ENCODE peak calls at places on chromosomes 1 and 21, in eight cellular contexts. H, C, S, G, I, W, D and K are unnamed samples.

GRCh38 chr1:172630868-172631267 is 28.0 kb upstream of the FASLG start:
- DNase-seq in H (peak), C (no peak), S (no peak), G (no peak), I (no peak), W (no peak), D (no peak), K (peak)

GRCh38 chr1:84181350-84182005 is 37.4 kb downstream of the PRKACB start:
- DNase-seq in H (no peak), C (no peak), S (no peak), G (no peak), I (no peak), W (no peak), D (no peak), K (no peak)

GRCh38 chr1:181126871-181127587 is 38.5 kb downstream of the IER5 start:
- DNase-seq in H (peak), C (no peak), S (no peak), G (no peak), I (no peak), W (no peak), D (peak), K (no peak)

GRCh38 chr1:71434240-71434639 is 353.4 kb upstream of the ZRANB2 start:
- DNase-seq in H (no peak), C (no peak), S (no peak), G (no peak), I (no peak), W (no peak), D (no peak), K (no peak)

GRCh38 chr21:41642399-41642798 is 124.5 kb downstream of the RIPK4 start:
- DNase-seq in H (peak), C (no peak), S (no peak), G (no peak), I (no peak), W (no peak), D (no peak), K (peak)

GRCh38 chr1:234924450-234925355 is 203.9 kb downstream of the TOMM20 start:
- DNase-seq in H (no peak), C (no peak), S (peak), G (no peak), I (no peak), W (no peak), D (no peak), K (no peak)

GRCh38 chr1:206587904-206588303 is 24.4 kb downstream of the EIF2D start:
- DNase-seq in H (no peak), C (no peak), S (no peak), G (no peak), I (no peak), W (no peak), D (no peak), K (no peak)

GRCh38 chr1:13538832-13539231 is 25.0 kb upstream of the LRRC38 start:
- DNase-seq in H (no peak), C (no peak), S (no peak), G (no peak), I (no peak), W (no peak), D (no peak), K (no peak)

GRCh38 chr1:58870298-58870676 is 86.4 kb upstream of the JUN start:
- DNase-seq in H (no peak), C (no peak), S (no peak), G (no peak), I (no peak), W (no peak), D (no peak), K (peak)

GRCh38 chr1:47558601-47559593 is 121.1 kb downstream of the FOXD2 start:
- DNase-seq in H (no peak), C (no peak), S (no peak), G (no peak), I (no peak), W (no peak), D (no peak), K (peak)

GRCh38 chr1:107009286-107009685 is 47.2 kb upstream of the PRMT6 start:
- DNase-seq in H (no peak), C (no peak), S (no peak), G (no peak), I (no peak), W (no peak), D (no peak), K (no peak)